ENCODE peak calls at places on chromosomes 2 and 18, in four cellular contexts. One of them, this sample, is unnamed.

GRCh38 chr2:219576505-219577388 is 4.6 kb downstream of the INHA start:
- DNase-seq in HepG2: peak; percentile 100
- DNase-seq in H1: peak; percentile 78
- DNase-seq in K562: peak; percentile 35
- DNase-seq in this sample: no peak

GRCh38 chr2:69770193-69770702 is 28.3 kb downstream of the ANXA4 start:
- DNase-seq in HepG2: peak; percentile 68
- DNase-seq in H1: no peak
- DNase-seq in K562: peak; percentile 72
- DNase-seq in this sample: peak; percentile 87

GRCh38 chr2:182650704-182651103 is 65.4 kb upstream of the DNAJC10 start:
- DNase-seq in HepG2: peak; percentile 28
- DNase-seq in H1: no peak
- DNase-seq in K562: peak; percentile 34
- DNase-seq in this sample: peak; percentile 40

GRCh38 chr18:58180172-58180571 is 136.1 kb downstream of the NEDD4L start:
- DNase-seq in HepG2: no peak
- DNase-seq in H1: no peak
- DNase-seq in K562: no peak
- DNase-seq in this sample: no peak

GRCh38 chr2:66080136-66080535 is 354.8 kb upstream of the MEIS1 start:
- DNase-seq in HepG2: no peak
- DNase-seq in H1: no peak
- DNase-seq in K562: no peak
- DNase-seq in this sample: no peak

GRCh38 chr2:195051401-195051800 is 605.6 kb upstream of the SLC39A10 start:
- DNase-seq in HepG2: no peak
- DNase-seq in H1: no peak
- DNase-seq in K562: no peak
- DNase-seq in this sample: no peak

GRCh38 chr18:28175930-28176673 is 828 bp downstream of the CDH2 start:
- DNase-seq in HepG2: no peak
- DNase-seq in H1: peak; percentile 72
- DNase-seq in K562: no peak
- DNase-seq in this sample: no peak

GRCh38 chr18:58102020-58102419 is 58.0 kb downstream of the NEDD4L start:
- DNase-seq in HepG2: no peak
- DNase-seq in H1: no peak
- DNase-seq in K562: no peak
- DNase-seq in this sample: no peak

GRCh38 chr2:195594248-195594647 is 62.8 kb upstream of the SLC39A10 start:
- DNase-seq in HepG2: no peak
- DNase-seq in H1: no peak
- DNase-seq in K562: no peak
- DNase-seq in this sample: no peak

GRCh38 chr2:16281451-16282330 is 341.3 kb downstream of the MYCN start:
- DNase-seq in HepG2: peak; percentile 41
- DNase-seq in H1: peak; percentile 57
- DNase-seq in K562: peak; percentile 42
- DNase-seq in this sample: peak; percentile 10

GRCh38 chr2:24345937-24346336 is 14.4 kb downstream of the ITSN2 start:
- DNase-seq in HepG2: peak; percentile 38
- DNase-seq in H1: no peak
- DNase-seq in K562: peak; percentile 37
- DNase-seq in this sample: no peak

GRCh38 chr2:24337958-24338357 is 22.4 kb downstream of the ITSN2 start:
- DNase-seq in HepG2: no peak
- DNase-seq in H1: no peak
- DNase-seq in K562: peak; percentile 44
- DNase-seq in this sample: no peak

GRCh38 chr2:24343225-24343882 is 17.0 kb downstream of the ITSN2 start:
- DNase-seq in HepG2: no peak
- DNase-seq in H1: no peak
- DNase-seq in K562: no peak
- DNase-seq in this sample: no peak

GRCh38 chr2:24339856-24340262 is 20.5 kb downstream of the ITSN2 start:
- DNase-seq in HepG2: peak; percentile 55
- DNase-seq in H1: no peak
- DNase-seq in K562: no peak
- DNase-seq in this sample: no peak

GRCh38 chr2:24342110-24342910 is 18.0 kb downstream of the ITSN2 start:
- DNase-seq in HepG2: no peak
- DNase-seq in H1: no peak
- DNase-seq in K562: no peak
- DNase-seq in this sample: no peak
- TF ChIP-seq FOSL1 in HepG2: no peak
- TF ChIP-seq FOSL1 in H1: no peak
- TF ChIP-seq FOSL1 in K562: no peak
- TF ChIP-seq FOSL1 in this sample: no peak

GRCh38 chr2:25335204-25335603 is 6.5 kb downstream of the DNMT3A start:
- DNase-seq in HepG2: no peak
- DNase-seq in H1: no peak
- DNase-seq in K562: no peak
- DNase-seq in this sample: no peak
- H4K20me1 ChIP-seq in HepG2: no peaks in the 10 kb centered on the region
- H4K20me1 ChIP-seq in H1: peaks cover 3% of the 10 kb centered on the region
- H4K20me1 ChIP-seq in K562: peaks cover 53% of the 10 kb centered on the region
- H4K20me1 ChIP-seq in this sample: no peaks in the 10 kb centered on the region

GRCh38 chr2:42954227-42954962 is 162.0 kb upstream of the HAAO start:
- DNase-seq in HepG2: peak; percentile 57
- DNase-seq in H1: no peak
- DNase-seq in K562: no peak
- DNase-seq in this sample: no peak
- TF ChIP-seq FOSL1 in HepG2: no peak
- TF ChIP-seq FOSL1 in H1: no peak
- TF ChIP-seq FOSL1 in K562: no peak
- TF ChIP-seq FOSL1 in this sample: no peak

GRCh38 chr2:237711458-237712150 is 84.2 kb downstream of the LRRFIP1 start:
- DNase-seq in HepG2: no peak
- DNase-seq in H1: peak; percentile 40
- DNase-seq in K562: no peak
- DNase-seq in this sample: no peak
- H4K20me1 ChIP-seq in HepG2: peaks cover 10% of the 10 kb centered on the region
- H4K20me1 ChIP-seq in H1: peaks cover 5% of the 10 kb centered on the region
- H4K20me1 ChIP-seq in K562: no peaks in the 10 kb centered on the region
- H4K20me1 ChIP-seq in this sample: no peaks in the 10 kb centered on the region

GRCh38 chr2:235390108-235390815 is 103.6 kb upstream of the AGAP1 start:
- DNase-seq in HepG2: no peak
- DNase-seq in H1: no peak
- DNase-seq in K562: peak; percentile 23
- DNase-seq in this sample: no peak
- TF ChIP-seq FOSL1 in HepG2: no peak
- TF ChIP-seq FOSL1 in H1: no peak
- TF ChIP-seq FOSL1 in K562: no peak
- TF ChIP-seq FOSL1 in this sample: no peak

DNA sequence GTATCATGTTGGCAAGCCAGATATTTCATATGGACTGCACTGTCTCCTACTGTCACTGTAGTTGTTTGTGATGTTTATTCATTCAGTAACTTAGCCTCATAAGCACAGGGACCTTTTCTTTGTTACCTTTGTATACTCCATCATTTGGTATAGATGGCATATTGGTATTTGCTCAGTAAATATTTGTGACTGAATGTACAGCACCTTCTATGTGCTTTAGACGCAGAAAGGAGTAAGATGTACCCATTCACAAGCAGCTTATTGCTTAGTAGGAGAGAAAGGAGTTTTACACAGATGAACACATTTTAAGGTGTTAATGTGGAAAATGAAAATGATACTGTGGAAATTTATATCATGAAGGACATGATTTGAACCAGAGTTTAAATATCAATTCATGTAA is 12.0 kb downstream of the EPC2 start:
- DNase-seq in HepG2: no peak
- DNase-seq in H1: no peak
- DNase-seq in K562: no peak
- DNase-seq in this sample: no peak
- H4K20me1 ChIP-seq in HepG2: peaks cover 65% of the 10 kb centered on the region
- H4K20me1 ChIP-seq in H1: peaks cover 16% of the 10 kb centered on the region
- H4K20me1 ChIP-seq in K562: peaks cover 53% of the 10 kb centered on the region
- H4K20me1 ChIP-seq in this sample: peaks cover 17% of the 10 kb centered on the region

This sample was measured in HCT116.